ENCODE peak calls at places on chromosomes 13 and 19, in four cellular contexts. One of them, this sample, is unnamed.

GRCh38 chr19:31955061-31955460 is 390.3 kb upstream of the ZNF507 start:
- DNase-seq in stimulated activated CD8-positive, alpha-beta memory T cell treated with anti-CD3 and anti-CD28 coated beads, Interleukin-15, amount 100 ng/mL, for 24 hours: no peak
- DNase-seq in NCI-H1417: no peak
- DNase-seq in naive thymus-derived CD4-positive, alpha-beta T cell: no peak
- DNase-seq in this sample: no peak

GRCh38 chr13:98738213-98738612 is 14.3 kb downstream of the SLC15A1 start:
- DNase-seq in stimulated activated CD8-positive, alpha-beta memory T cell treated with anti-CD3 and anti-CD28 coated beads, Interleukin-15, amount 100 ng/mL, for 24 hours: no peak
- DNase-seq in NCI-H1417: no peak
- DNase-seq in naive thymus-derived CD4-positive, alpha-beta T cell: no peak
- DNase-seq in this sample: no peak

GRCh38 chr19:34504809-34505291 is 23.3 kb downstream of the WTIP start:
- DNase-seq in NCI-H1417: no peak
- DNase-seq in stimulated activated CD8-positive, alpha-beta memory T cell treated with anti-CD3 and anti-CD28 coated beads, Interleukin-15, amount 100 ng/mL, for 24 hours: no peak
- DNase-seq in naive thymus-derived CD4-positive, alpha-beta T cell: no peak
- DNase-seq in this sample: no peak

GRCh38 chr13:30569901-30570576 is 47.7 kb upstream of the USPL1 start:
- DNase-seq in stimulated activated CD8-positive, alpha-beta memory T cell treated with anti-CD3 and anti-CD28 coated beads, Interleukin-15, amount 100 ng/mL, for 24 hours: no peak
- DNase-seq in NCI-H1417: no peak
- DNase-seq in naive thymus-derived CD4-positive, alpha-beta T cell: no peak
- DNase-seq in this sample: no peak

GRCh38 chr19:48661746-48662145 is 11.1 kb downstream of the NTN5 start:
- DNase-seq in NCI-H1417: no peak
- DNase-seq in naive thymus-derived CD4-positive, alpha-beta T cell: no peak
- DNase-seq in stimulated activated CD8-positive, alpha-beta memory T cell treated with anti-CD3 and anti-CD28 coated beads, Interleukin-15, amount 100 ng/mL, for 24 hours: no peak
- DNase-seq in this sample: no peak

GRCh38 chr13:74575729-74576125 is 441.5 kb upstream of the KLF12 start:
- DNase-seq in NCI-H1417: peak
- DNase-seq in naive thymus-derived CD4-positive, alpha-beta T cell: peak
- DNase-seq in stimulated activated CD8-positive, alpha-beta memory T cell treated with anti-CD3 and anti-CD28 coated beads, Interleukin-15, amount 100 ng/mL, for 24 hours: peak
- DNase-seq in this sample: peak

GRCh38 chr13:45413826-45414312 is 4.3 kb downstream of the SLC25A30 start:
- DNase-seq in stimulated activated CD8-positive, alpha-beta memory T cell treated with anti-CD3 and anti-CD28 coated beads, Interleukin-15, amount 100 ng/mL, for 24 hours: no peak
- DNase-seq in naive thymus-derived CD4-positive, alpha-beta T cell: no peak
- DNase-seq in NCI-H1417: no peak
- DNase-seq in this sample: no peak

GRCh38 chr13:97339019-97339988 is 94.7 kb upstream of the RAP2A start:
- DNase-seq in NCI-H1417: no peak
- DNase-seq in naive thymus-derived CD4-positive, alpha-beta T cell: no peak
- DNase-seq in stimulated activated CD8-positive, alpha-beta memory T cell treated with anti-CD3 and anti-CD28 coated beads, Interleukin-15, amount 100 ng/mL, for 24 hours: no peak
- DNase-seq in this sample: no peak

GRCh38 chr19:54415208-54415900 is at the start of gene TTYH1:
- DNase-seq in stimulated activated CD8-positive, alpha-beta memory T cell treated with anti-CD3 and anti-CD28 coated beads, Interleukin-15, amount 100 ng/mL, for 24 hours: peak
- DNase-seq in NCI-H1417: no peak
- DNase-seq in naive thymus-derived CD4-positive, alpha-beta T cell: peak
- DNase-seq in this sample: peak